ENCODE peak calls at places on chromosomes 2 and 18, in ten cellular contexts. One of them, this sample, is unnamed.

GRCh38 chr2:232571026-232571474 is 20.6 kb downstream of the EIF4E2 start:
- DNase-seq in SW480: no peak
- DNase-seq in amniotic stem cell: no peak
- DNase-seq in foreskin fibroblast: no peak
- DNase-seq in fibroblast of lung: no peak
- DNase-seq in MM.1S: no peak
- DNase-seq in NCI-H82: no peak
- DNase-seq in GM04504: no peak
- DNase-seq in stimulated activated CD4-positive, alpha-beta T cell treated with anti-CD3 and anti-CD28 coated beads, Interleukin-2, amount 100 ng/mL, for 4 hours: no peak
- DNase-seq in left ventricle myocardium inferior: no peak
- DNase-seq in this sample: no peak

GRCh38 chr2:54042341-54042740 is 71.5 kb upstream of the PSME4 start:
- DNase-seq in SW480: no peak
- DNase-seq in amniotic stem cell: no peak
- DNase-seq in foreskin fibroblast: peak; percentile 56
- DNase-seq in fibroblast of lung: peak; percentile 31
- DNase-seq in MM.1S: no peak
- DNase-seq in NCI-H82: no peak
- DNase-seq in GM04504: no peak
- DNase-seq in stimulated activated CD4-positive, alpha-beta T cell treated with anti-CD3 and anti-CD28 coated beads, Interleukin-2, amount 100 ng/mL, for 4 hours: no peak
- DNase-seq in left ventricle myocardium inferior: no peak
- DNase-seq in this sample: no peak

GRCh38 chr18:38256366-38256765 is 690.8 kb upstream of the CELF4 start:
- DNase-seq in SW480: no peak
- DNase-seq in amniotic stem cell: no peak
- DNase-seq in foreskin fibroblast: no peak
- DNase-seq in fibroblast of lung: no peak
- DNase-seq in MM.1S: no peak
- DNase-seq in NCI-H82: no peak
- DNase-seq in GM04504: no peak
- DNase-seq in stimulated activated CD4-positive, alpha-beta T cell treated with anti-CD3 and anti-CD28 coated beads, Interleukin-2, amount 100 ng/mL, for 4 hours: no peak
- DNase-seq in left ventricle myocardium inferior: no peak
- DNase-seq in this sample: no peak

GRCh38 chr2:27400348-27401135 is 8.8 kb downstream of the PPM1G start:
- DNase-seq in SW480: no peak
- DNase-seq in amniotic stem cell: no peak
- DNase-seq in foreskin fibroblast: no peak
- DNase-seq in fibroblast of lung: no peak
- DNase-seq in MM.1S: no peak
- DNase-seq in NCI-H82: no peak
- DNase-seq in GM04504: no peak
- DNase-seq in stimulated activated CD4-positive, alpha-beta T cell treated with anti-CD3 and anti-CD28 coated beads, Interleukin-2, amount 100 ng/mL, for 4 hours: no peak
- DNase-seq in left ventricle myocardium inferior: no peak
- DNase-seq in this sample: no peak

GRCh38 chr2:134668821-134669220 is 50.0 kb downstream of the TMEM163 start:
- DNase-seq in SW480: peak; percentile 99
- DNase-seq in amniotic stem cell: no peak
- DNase-seq in foreskin fibroblast: no peak
- DNase-seq in fibroblast of lung: peak; percentile 83
- DNase-seq in MM.1S: no peak
- DNase-seq in NCI-H82: no peak
- DNase-seq in GM04504: no peak
- DNase-seq in stimulated activated CD4-positive, alpha-beta T cell treated with anti-CD3 and anti-CD28 coated beads, Interleukin-2, amount 100 ng/mL, for 4 hours: peak; percentile 39
- DNase-seq in left ventricle myocardium inferior: no peak
- DNase-seq in this sample: peak; percentile 85

GRCh38 chr2:24008672-24009366 is 1.1 kb upstream of the MFSD2B start:
- DNase-seq in SW480: no peak
- DNase-seq in amniotic stem cell: no peak
- DNase-seq in foreskin fibroblast: no peak
- DNase-seq in fibroblast of lung: no peak
- DNase-seq in MM.1S: no peak
- DNase-seq in NCI-H82: no peak
- DNase-seq in GM04504: no peak
- DNase-seq in stimulated activated CD4-positive, alpha-beta T cell treated with anti-CD3 and anti-CD28 coated beads, Interleukin-2, amount 100 ng/mL, for 4 hours: no peak
- DNase-seq in left ventricle myocardium inferior: no peak
- DNase-seq in this sample: no peak

GRCh38 chr2:164661349-164661748 is 40.1 kb upstream of the GRB14 start:
- DNase-seq in SW480: no peak
- DNase-seq in amniotic stem cell: no peak
- DNase-seq in foreskin fibroblast: peak; percentile 39
- DNase-seq in fibroblast of lung: peak; percentile 71
- DNase-seq in MM.1S: no peak
- DNase-seq in NCI-H82: no peak
- DNase-seq in GM04504: peak; percentile 24
- DNase-seq in stimulated activated CD4-positive, alpha-beta T cell treated with anti-CD3 and anti-CD28 coated beads, Interleukin-2, amount 100 ng/mL, for 4 hours: no peak
- DNase-seq in left ventricle myocardium inferior: no peak
- DNase-seq in this sample: no peak

GRCh38 chr18:58541137-58541788 is 87.6 kb downstream of the ALPK2 start:
- DNase-seq in SW480: no peak
- DNase-seq in amniotic stem cell: no peak
- DNase-seq in foreskin fibroblast: peak; percentile 21
- DNase-seq in fibroblast of lung: peak; percentile 32
- DNase-seq in MM.1S: peak; percentile 44
- DNase-seq in NCI-H82: peak; percentile 73
- DNase-seq in GM04504: no peak
- DNase-seq in stimulated activated CD4-positive, alpha-beta T cell treated with anti-CD3 and anti-CD28 coated beads, Interleukin-2, amount 100 ng/mL, for 4 hours: no peak
- DNase-seq in left ventricle myocardium inferior: no peak
- DNase-seq in this sample: no peak

GRCh38 chr2:39512434-39512935 is 75.4 kb upstream of the MAP4K3 start:
- DNase-seq in SW480: no peak
- DNase-seq in amniotic stem cell: no peak
- DNase-seq in foreskin fibroblast: peak; percentile 68
- DNase-seq in fibroblast of lung: no peak
- DNase-seq in MM.1S: no peak
- DNase-seq in NCI-H82: peak; percentile 70
- DNase-seq in GM04504: no peak
- DNase-seq in stimulated activated CD4-positive, alpha-beta T cell treated with anti-CD3 and anti-CD28 coated beads, Interleukin-2, amount 100 ng/mL, for 4 hours: no peak
- DNase-seq in left ventricle myocardium inferior: peak; percentile 30
- DNase-seq in this sample: no peak

GRCh38 chr18:13932285-13933025 is 17.1 kb upstream of the MC2R start:
- DNase-seq in SW480: no peak
- DNase-seq in amniotic stem cell: no peak
- DNase-seq in foreskin fibroblast: no peak
- DNase-seq in fibroblast of lung: no peak
- DNase-seq in MM.1S: no peak
- DNase-seq in NCI-H82: no peak
- DNase-seq in GM04504: no peak
- DNase-seq in stimulated activated CD4-positive, alpha-beta T cell treated with anti-CD3 and anti-CD28 coated beads, Interleukin-2, amount 100 ng/mL, for 4 hours: no peak
- DNase-seq in left ventricle myocardium inferior: no peak
- DNase-seq in this sample: no peak

GRCh38 chr2:96556441-96557330 is 20.1 kb downstream of the ARID5A start:
- DNase-seq in SW480: peak; percentile 99
- DNase-seq in amniotic stem cell: no peak
- DNase-seq in foreskin fibroblast: peak; percentile 82
- DNase-seq in fibroblast of lung: peak; percentile 94
- DNase-seq in MM.1S: no peak
- DNase-seq in NCI-H82: no peak
- DNase-seq in GM04504: no peak
- DNase-seq in stimulated activated CD4-positive, alpha-beta T cell treated with anti-CD3 and anti-CD28 coated beads, Interleukin-2, amount 100 ng/mL, for 4 hours: peak; percentile 37
- DNase-seq in left ventricle myocardium inferior: no peak
- DNase-seq in this sample: no peak

GRCh38 chr2:224261316-224261715 is 140.6 kb downstream of the FAM124B start:
- DNase-seq in SW480: no peak
- DNase-seq in amniotic stem cell: no peak
- DNase-seq in foreskin fibroblast: peak; percentile 28
- DNase-seq in fibroblast of lung: peak; percentile 19
- DNase-seq in MM.1S: no peak
- DNase-seq in NCI-H82: no peak
- DNase-seq in GM04504: no peak
- DNase-seq in stimulated activated CD4-positive, alpha-beta T cell treated with anti-CD3 and anti-CD28 coated beads, Interleukin-2, amount 100 ng/mL, for 4 hours: no peak
- DNase-seq in left ventricle myocardium inferior: no peak
- DNase-seq in this sample: no peak

GRCh38 chr18:2293109-2293839 is 278.0 kb downstream of the METTL4 start:
- DNase-seq in SW480: no peak
- DNase-seq in amniotic stem cell: no peak
- DNase-seq in foreskin fibroblast: no peak
- DNase-seq in fibroblast of lung: no peak
- DNase-seq in MM.1S: peak; percentile 30
- DNase-seq in NCI-H82: no peak
- DNase-seq in GM04504: no peak
- DNase-seq in stimulated activated CD4-positive, alpha-beta T cell treated with anti-CD3 and anti-CD28 coated beads, Interleukin-2, amount 100 ng/mL, for 4 hours: no peak
- DNase-seq in left ventricle myocardium inferior: no peak
- DNase-seq in this sample: no peak